ENCODE peak calls at places on chromosomes 16 and 17, in seven cellular contexts. H is SK-N-SH, U is H1, E is HCT116, G is K562, O is HepG2, M is GM12878. I is an unnamed sample.

GRCh38 chr16:68893710-68894705 is 50.7 kb downstream of the TANGO6 start:
- DNase-seq in H (no peak), U (no peak), E (no peak), G (no peak), O (peak), M (no peak), I (peak)

GRCh38 chr17:50642722-50643656 is 8.3 kb downstream of the ABCC3 start:
- DNase-seq in H (no peak), U (no peak), E (no peak), G (no peak), O (peak), M (no peak), I (no peak)

GRCh38 chr17:40218740-40219072 is 398 bp upstream of the WIPF2 start:
- DNase-seq in H (peak), U (peak), E (peak), G (peak), O (peak), M (peak), I (peak)

GRCh38 chr16:69286941-69287713 is 24.0 kb upstream of the VPS4A start:
- DNase-seq in H (peak), U (no peak), E (peak), G (peak), O (peak), M (peak), I (peak)

GRCh38 chr17:4301066-4301465 is 37.3 kb upstream of the ANKFY1 start:
- DNase-seq in H (no peak), U (no peak), E (no peak), G (no peak), O (no peak), M (no peak), I (no peak)

GRCh38 chr17:45394913-45395568 is 37.6 kb downstream of the ARHGAP27 start:
- DNase-seq in H (peak), U (peak), E (peak), G (peak), O (peak), M (no peak), I (peak)

GRCh38 chr17:43543771-43544575 is 2.2 kb downstream of the ETV4 start:
- DNase-seq in H (no peak), U (no peak), E (no peak), G (peak), O (peak), M (no peak), I (no peak)

GRCh38 chr16:85291302-85292148 is 179.3 kb upstream of the CIBAR2 start:
- DNase-seq in H (no peak), U (no peak), E (no peak), G (peak), O (peak), M (no peak), I (no peak)

GRCh38 chr17:57550671-57551315 is 194.3 kb downstream of the CCDC182 start:
- DNase-seq in H (no peak), U (no peak), E (no peak), G (no peak), O (no peak), M (no peak), I (no peak)

GRCh38 chr17:44941712-44942331 is 5.8 kb downstream of the KIF18B start:
- DNase-seq in H (peak), U (no peak), E (no peak), G (no peak), O (no peak), M (no peak), I (peak)

GRCh38 chr17:62178579-62178978 is 113.5 kb upstream of the MED13 start:
- DNase-seq in H (no peak), U (no peak), E (no peak), G (no peak), O (no peak), M (no peak), I (no peak)

GRCh38 chr17:7700510-7700909 is 4.5 kb upstream of the EFNB3 start:
- DNase-seq in H (no peak), U (no peak), E (no peak), G (peak), O (no peak), M (no peak), I (no peak)

GRCh38 chr17:43034623-43035293 is 9.7 kb downstream of the RND2 start:
- DNase-seq in H (peak), U (no peak), E (no peak), G (no peak), O (no peak), M (no peak), I (no peak)

GRCh38 chr16:89350701-89351380 is 133.3 kb downstream of the ZNF778 start:
- DNase-seq in H (no peak), U (no peak), E (no peak), G (no peak), O (no peak), M (no peak), I (no peak)

GRCh38 chr17:16814439-16814838 is 124.4 kb downstream of the CCDC144A start:
- DNase-seq in H (no peak), U (no peak), E (no peak), G (no peak), O (no peak), M (no peak), I (no peak)

GRCh38 chr17:82320956-82321927 is 3.8 kb upstream of the CD7 start:
- DNase-seq in H (peak), U (no peak), E (no peak), G (peak), O (no peak), M (no peak), I (no peak)

GRCh38 chr16:27638833-27639587 is 89.1 kb downstream of the KATNIP start:
- DNase-seq in H (no peak), U (no peak), E (no peak), G (no peak), O (no peak), M (no peak), I (peak)

GRCh38 chr17:10247806-10248334 is 49.5 kb upstream of the GAS7 start:
- DNase-seq in H (no peak), U (no peak), E (no peak), G (no peak), O (no peak), M (no peak), I (no peak)

GRCh38 chr16:27317738-27318398 is 4.1 kb downstream of the IL4R start:
- DNase-seq in H (no peak), U (no peak), E (no peak), G (no peak), O (no peak), M (no peak), I (no peak)

GRCh38 chr16:23119570-23119969 is 29.7 kb downstream of the USP31 start:
- DNase-seq in H (no peak), U (no peak), E (no peak), G (no peak), O (no peak), M (no peak), I (no peak)

GRCh38 chr17:61878520-61878919 is 15.2 kb upstream of the BRIP1 start:
- DNase-seq in H (no peak), U (no peak), E (no peak), G (no peak), O (no peak), M (no peak), I (no peak)

GRCh38 chr17:18257268-18257681 is 1.3 kb downstream of the FLII start:
- DNase-seq in H (no peak), U (no peak), E (no peak), G (no peak), O (peak), M (no peak), I (peak)

GRCh38 chr16:4106516-4106915 is 9.7 kb downstream of the ADCY9 start:
- DNase-seq in H (no peak), U (no peak), E (no peak), G (no peak), O (no peak), M (no peak), I (no peak)

GRCh38 chr16:61471737-61472136 is 564.5 kb downstream of the CDH8 start:
- DNase-seq in H (no peak), U (no peak), E (no peak), G (no peak), O (no peak), M (no peak), I (no peak)

GRCh38 chr16:5042574-5043171 is 8.9 kb upstream of the NAGPA start:
- DNase-seq in H (no peak), U (no peak), E (peak), G (no peak), O (peak), M (no peak), I (no peak)

GRCh38 chr17:82200135-82200534 is 12.5 kb downstream of the CCDC57 start:
- DNase-seq in H (no peak), U (no peak), E (no peak), G (peak), O (no peak), M (no peak), I (no peak)

GRCh38 chr16:69270395-69270794 is 40.8 kb upstream of the VPS4A start:
- DNase-seq in H (no peak), U (no peak), E (no peak), G (no peak), O (no peak), M (no peak), I (no peak)

GRCh38 chr17:17950347-17950746 is 21.9 kb downstream of the TOM1L2 start:
- DNase-seq in H (no peak), U (no peak), E (no peak), G (no peak), O (no peak), M (no peak), I (no peak)

GRCh38 chr16:22318690-22319358 is 21.6 kb downstream of the POLR3E start:
- DNase-seq in H (peak), U (no peak), E (no peak), G (peak), O (peak), M (no peak), I (peak)

DNA sequence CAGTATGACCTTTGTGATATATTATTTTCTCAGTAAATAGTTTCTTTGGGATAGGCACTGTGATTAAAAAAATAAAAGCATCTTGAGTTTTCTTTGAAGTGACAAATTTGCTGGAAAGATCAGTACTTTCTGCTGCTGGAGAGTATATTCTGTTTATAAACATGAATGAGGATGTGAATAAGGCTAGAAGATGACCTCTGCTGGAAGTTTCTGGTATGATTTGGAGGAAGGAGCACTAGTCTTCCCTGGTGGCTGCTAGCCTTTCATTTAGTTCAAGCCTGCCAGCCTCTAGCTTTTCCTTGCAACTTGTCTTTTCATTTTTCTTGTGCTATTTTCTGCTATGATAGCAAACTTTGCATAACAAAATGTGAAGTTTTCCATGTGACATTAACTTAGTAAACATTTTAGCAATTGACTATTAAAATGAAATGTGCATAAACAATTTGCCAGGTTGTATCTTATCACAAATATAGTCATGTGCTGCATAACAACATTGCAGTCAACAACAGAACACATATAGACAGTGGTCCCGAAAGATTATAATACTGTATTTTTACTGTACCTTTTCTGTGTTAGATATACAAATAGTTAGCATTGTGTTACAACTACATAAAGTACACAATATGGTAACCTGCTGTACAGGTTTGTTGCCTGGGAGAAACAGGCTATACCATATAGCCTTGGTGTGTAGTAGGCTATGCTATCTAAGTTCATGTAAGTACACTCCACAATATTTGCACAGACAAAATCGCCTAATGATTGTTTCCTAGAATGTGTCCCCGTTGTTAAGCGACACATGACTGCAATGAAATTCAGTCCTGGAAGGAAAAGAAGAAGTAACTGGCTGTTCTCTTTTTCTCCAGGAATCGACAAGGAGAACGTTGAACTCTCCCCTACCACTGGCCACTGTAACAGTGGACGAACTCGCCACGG is 18.1 kb upstream of the RAB11FIP4 start:
- DNase-seq in H (no peak), U (no peak), E (peak), G (peak), O (peak), M (peak), I (peak)
- TF ChIP-seq JUND in H (no peak), U (no peak), E (no peak), G (no peak), O (no peak), M (no peak), I (no peak)

DNA sequence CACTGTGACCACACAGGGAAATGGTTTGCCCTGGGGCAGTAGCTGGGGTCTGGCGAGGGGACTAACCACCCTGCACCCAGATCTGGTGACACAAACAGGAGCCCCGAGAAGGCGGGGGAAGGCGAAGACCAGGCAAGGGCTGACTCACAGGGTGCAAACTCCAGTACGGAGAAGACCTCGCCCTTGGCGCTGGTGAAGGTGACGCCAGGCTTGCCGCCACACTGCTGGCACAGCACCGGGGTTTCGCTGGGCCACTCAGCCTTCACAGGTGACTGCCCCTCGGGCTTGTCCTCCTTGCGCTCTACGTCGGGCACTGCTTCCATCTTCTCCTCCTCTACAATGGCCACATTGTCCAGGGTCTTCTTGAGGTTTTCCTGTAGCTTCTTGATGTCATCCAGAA is 11.6 kb downstream of the SPHK1 start:
- DNase-seq in H (no peak), U (no peak), E (no peak), G (no peak), O (no peak), M (no peak), I (no peak)
- TF ChIP-seq JUND in H (no peak), U (no peak), E (no peak), G (no peak), O (no peak), M (no peak), I (no peak)

DNA sequence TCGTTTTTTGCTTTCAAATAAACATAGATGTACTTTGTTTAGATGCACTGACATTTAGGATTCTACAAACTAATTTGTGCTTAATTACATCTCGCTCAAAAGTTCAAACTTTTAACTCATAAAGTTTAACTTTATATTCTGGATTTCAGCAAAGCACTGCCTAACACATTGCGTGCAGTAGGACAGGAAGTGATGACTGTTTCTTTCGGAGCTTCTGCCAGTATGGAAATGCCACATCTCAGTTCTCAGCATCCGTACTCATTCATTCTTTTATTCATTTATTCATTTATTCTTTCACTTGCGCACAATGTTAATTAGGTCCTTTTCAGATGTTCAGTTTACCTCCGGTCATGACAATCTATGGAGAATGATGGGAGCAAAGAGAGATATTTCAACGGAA is 143.7 kb downstream of the KCNJ2 start:
- DNase-seq in H (no peak), U (no peak), E (no peak), G (no peak), O (no peak), M (no peak), I (no peak)
- TF ChIP-seq JUND in H (no peak), U (no peak), E (no peak), G (no peak), O (no peak), M (no peak), I (no peak)

GRCh38 chr16:75323198-75323597 is 71.8 kb upstream of the BCAR1 start:
- DNase-seq in H (no peak), U (no peak), E (no peak), G (no peak), O (no peak), M (no peak), I (no peak)
- TF ChIP-seq JUND in H (no peak), U (no peak), E (no peak), G (no peak), O (no peak), M (no peak), I (no peak)

DNA sequence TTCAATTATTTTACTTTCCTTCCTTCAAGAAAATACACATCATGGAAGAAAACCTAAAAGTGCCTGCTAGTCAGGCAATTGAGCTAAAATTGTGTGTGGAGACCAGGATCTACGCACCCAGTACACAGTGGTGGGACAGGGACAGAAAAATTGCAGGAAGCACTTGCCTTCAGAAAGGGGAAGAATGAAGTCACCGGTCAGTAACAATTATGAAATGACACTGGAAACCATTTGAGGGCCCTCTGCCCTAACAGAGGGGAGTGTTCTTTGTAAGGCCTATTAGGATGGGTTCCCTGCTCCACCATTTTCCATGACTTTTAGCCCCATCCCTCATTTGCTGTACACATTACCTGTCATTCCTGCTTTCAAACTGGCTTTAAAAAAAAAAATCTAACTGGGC is 4.5 kb upstream of the PHAF1 start:
- DNase-seq in H (no peak), U (no peak), E (no peak), G (no peak), O (no peak), M (no peak), I (no peak)
- TF ChIP-seq JUND in H (no peak), U (no peak), E (no peak), G (no peak), O (no peak), M (no peak), I (no peak)

GRCh38 chr16:87765473-87765775 is 362 bp downstream of the KLHDC4 start:
- DNase-seq in H (peak), U (no peak), E (no peak), G (peak), O (no peak), M (no peak), I (peak)
- TF ChIP-seq JUND in H (no peak), U (no peak), E (no peak), G (no peak), O (no peak), M (no peak), I (no peak)